ENCODE peak calls at places on chromosomes 2 and 18, in nine cellular contexts. A is AG09309, X is dorsolateral prefrontal cortex, B is neural progenitor cell, K is pancreas, T is OCI-LY7, C is psoas muscle, Q is coronary artery, R is heart left ventricle. D is an unnamed sample.

GRCh38 chr2:12293868-12294267 is 422.9 kb upstream of the TRIB2 start:
- DNase-seq in C (no peak), B (no peak), R (no peak), X (no peak), Q (no peak), K (no peak), T (no peak), A (no peak), D (no peak)

GRCh38 chr18:49026501-49027378 is 76.0 kb upstream of the SMAD7 start:
- DNase-seq in K (no peak), B (no peak), T (no peak), X (no peak), C (peak), R (no peak), Q (peak), A (no peak), D (no peak)

GRCh38 chr2:94875820-94876522 is 4.7 kb downstream of the TEKT4 start:
- DNase-seq in X (no peak), C (no peak), T (no peak), R (no peak), A (no peak), Q (no peak), K (peak), B (no peak), D (no peak)

GRCh38 chr18:4224031-4224704 is 230.9 kb downstream of the DLGAP1 start:
- DNase-seq in X (no peak), K (no peak), B (no peak), A (no peak), T (no peak), R (no peak), C (peak), Q (no peak), D (no peak)

GRCh38 chr18:58393295-58393694 is 235.6 kb downstream of the ALPK2 start:
- DNase-seq in A (no peak), Q (no peak), K (no peak), X (no peak), T (no peak), R (no peak), B (no peak), C (no peak), D (no peak)

GRCh38 chr2:46376586-46377286 is 79.5 kb downstream of the EPAS1 start:
- DNase-seq in A (no peak), Q (peak), R (no peak), T (no peak), B (no peak), X (no peak), K (no peak), C (no peak), D (no peak)

GRCh38 chr2:129240061-129240460 is 739.4 kb upstream of the RAB6C start:
- DNase-seq in K (no peak), T (no peak), B (no peak), X (no peak), A (no peak), Q (no peak), C (no peak), R (no peak), D (no peak)

GRCh38 chr18:69944434-69944833 is 3.2 kb downstream of the CD226 start:
- DNase-seq in X (no peak), T (no peak), A (no peak), K (no peak), C (no peak), Q (no peak), R (no peak), B (no peak), D (no peak)

GRCh38 chr2:86584164-86584913 is 21.1 kb upstream of the CHMP3 start:
- DNase-seq in R (no peak), B (no peak), X (no peak), K (no peak), Q (no peak), C (no peak), T (no peak), A (peak), D (no peak)

GRCh38 chr2:212683346-212683745 is 144.7 kb upstream of the ERBB4 start:
- DNase-seq in C (no peak), X (no peak), T (no peak), B (no peak), R (no peak), A (no peak), K (no peak), Q (no peak), D (no peak)

GRCh38 chr2:45505138-45505537 is 105.9 kb downstream of the SRBD1 start:
- DNase-seq in A (no peak), Q (no peak), B (peak), K (no peak), R (no peak), T (no peak), X (no peak), C (no peak), D (no peak)

GRCh38 chr2:44016282-44016681 is 20.5 kb upstream of the LRPPRC start:
- DNase-seq in A (no peak), C (no peak), X (no peak), B (peak), T (peak), K (no peak), R (peak), Q (no peak), D (no peak)

GRCh38 chr2:197304556-197305011 is 6.0 kb downstream of the ANKRD44 start:
- DNase-seq in B (no peak), A (no peak), K (no peak), R (no peak), Q (no peak), C (no peak), X (no peak), T (peak), D (no peak)

GRCh38 chr2:157488877-157489276 is 45.0 kb upstream of the CYTIP start:
- DNase-seq in R (no peak), B (no peak), A (no peak), Q (no peak), K (peak), X (no peak), C (no peak), T (no peak), D (no peak)

GRCh38 chr2:235378261-235378660 is 115.6 kb upstream of the AGAP1 start:
- DNase-seq in C (no peak), T (no peak), X (no peak), A (no peak), K (no peak), B (no peak), Q (no peak), R (no peak), D (no peak)

GRCh38 chr18:67243799-67244587 is 272.5 kb downstream of the DSEL start:
- DNase-seq in A (no peak), K (no peak), X (no peak), Q (no peak), R (no peak), C (no peak), B (no peak), T (no peak), D (no peak)

GRCh38 chr2:168633895-168634294 is 168.5 kb upstream of the NOSTRIN start:
- DNase-seq in X (no peak), Q (no peak), T (no peak), A (no peak), K (no peak), R (no peak), B (no peak), C (no peak), D (no peak)

GRCh38 chr2:168632733-168633132 is 169.7 kb upstream of the NOSTRIN start:
- DNase-seq in B (peak), T (no peak), X (no peak), A (no peak), R (peak), C (no peak), K (no peak), Q (no peak), D (no peak)

GRCh38 chr2:168635065-168635577 is 167.3 kb upstream of the NOSTRIN start:
- DNase-seq in C (peak), Q (no peak), K (no peak), X (peak), T (no peak), A (no peak), B (peak), R (peak), D (peak)

GRCh38 chr2:168639024-168639423 is 163.4 kb upstream of the NOSTRIN start:
- DNase-seq in X (no peak), T (no peak), B (no peak), Q (no peak), K (no peak), A (no peak), R (no peak), C (no peak), D (no peak)

GRCh38 chr2:168633200-168633599 is 169.2 kb upstream of the NOSTRIN start:
- DNase-seq in X (no peak), K (no peak), B (no peak), R (no peak), C (no peak), A (no peak), T (no peak), Q (no peak), D (no peak)
- H3K4me3 ChIP-seq in X (no peak), K (no peak), B (no peak), R (no peak), C (no peak), A (no peak), T (no peak), Q (peak), D (no peak)

DNA sequence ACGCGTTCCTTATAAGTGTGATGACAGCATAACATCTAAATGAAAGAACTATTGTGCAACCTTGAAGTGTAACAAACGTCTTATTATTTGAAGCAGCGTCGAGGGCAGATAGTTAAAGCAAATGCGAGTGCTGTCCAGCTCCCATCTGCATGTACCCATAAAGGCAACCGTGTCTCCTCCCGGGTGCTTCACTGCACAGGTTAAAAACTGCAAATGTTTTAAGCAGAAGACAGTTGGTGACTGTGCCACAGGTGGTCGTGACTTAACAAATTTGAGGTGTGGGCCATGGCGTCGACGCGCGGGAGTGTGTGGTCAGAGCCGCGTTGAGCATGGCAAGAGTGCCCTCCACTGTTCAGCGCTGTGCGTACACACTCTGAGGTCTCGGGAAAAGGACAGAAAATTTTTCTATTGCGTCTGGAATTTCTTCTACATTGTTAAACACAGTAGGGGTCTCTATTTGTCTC is 6.4 kb downstream of the SALL3 start:
- DNase-seq in K (no peak), C (no peak), R (no peak), A (no peak), T (peak), B (peak), Q (no peak), X (peak), D (no peak)
- TF ChIP-seq CTCF in K (peak), C (no peak), R (peak), A (peak), T (peak), B (peak), Q (no peak), X (peak), D (no peak)

DNA sequence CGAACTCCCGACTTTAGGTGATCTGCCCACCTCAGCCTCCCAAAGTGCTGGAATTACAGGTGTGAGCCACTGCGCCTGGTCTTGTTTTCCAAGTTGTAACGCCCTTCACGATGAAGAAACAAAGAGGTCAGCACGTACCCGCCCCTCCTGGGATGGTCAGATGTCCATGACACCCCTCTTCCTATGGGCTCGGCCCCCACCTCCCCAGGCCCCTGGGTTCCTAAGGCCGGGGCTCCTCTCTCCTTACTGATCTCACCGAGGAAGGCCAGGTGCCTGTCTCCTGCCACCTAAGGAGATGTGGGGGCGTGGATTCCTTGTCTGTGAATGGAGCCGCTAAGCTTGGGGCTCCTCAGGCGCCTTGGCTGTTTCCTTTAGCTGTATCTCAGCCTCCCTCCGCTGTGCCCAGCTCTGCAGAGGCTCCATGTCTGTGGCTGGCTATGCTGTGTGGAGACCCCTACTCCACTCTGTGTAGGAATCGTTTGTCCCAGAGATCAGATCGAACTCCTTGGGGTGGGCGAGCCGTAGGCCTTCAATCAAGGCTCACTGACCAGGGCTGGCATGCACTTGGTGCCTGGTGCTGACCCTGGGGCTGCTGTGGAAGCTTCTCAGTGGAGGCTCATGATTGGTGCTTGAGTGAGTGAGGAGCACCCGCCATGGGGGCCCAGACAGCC is 8.8 kb downstream of the COLEC11 start:
- DNase-seq in X (no peak), R (no peak), B (no peak), Q (peak), C (no peak), A (no peak), T (no peak), K (no peak), D (no peak)
- H3K4me3 ChIP-seq in X (no peak), R (no peak), B (no peak), Q (no peak), C (no peak), A (no peak), T (no peak), K (no peak), D (no peak)

GRCh38 chr2:153864022-153864421 is 7.7 kb upstream of the GALNT13 start:
- DNase-seq in C (no peak), T (no peak), K (no peak), Q (no peak), R (no peak), B (peak), X (no peak), A (no peak), D (no peak)
- TF ChIP-seq CTCF in C (no peak), T (no peak), K (no peak), Q (no peak), R (no peak), B (no peak), X (no peak), A (no peak), D (no peak)

GRCh38 chr2:121804340-121804739 is 48.9 kb downstream of the TSN start:
- DNase-seq in R (no peak), T (peak), X (no peak), B (no peak), A (no peak), Q (no peak), C (no peak), K (no peak), D (no peak)

GRCh38 chr2:121803503-121803902 is 48.1 kb downstream of the TSN start:
- DNase-seq in X (no peak), B (no peak), A (no peak), K (no peak), R (no peak), Q (no peak), C (no peak), T (peak), D (no peak)

GRCh38 chr2:121801916-121802315 is 46.5 kb downstream of the TSN start:
- DNase-seq in T (no peak), K (no peak), Q (no peak), C (no peak), R (no peak), A (no peak), B (no peak), X (no peak), D (no peak)

GRCh38 chr2:121805767-121806145 is 50.3 kb downstream of the TSN start:
- DNase-seq in K (no peak), X (no peak), T (no peak), C (no peak), A (no peak), B (no peak), R (no peak), Q (no peak), D (no peak)

DNA sequence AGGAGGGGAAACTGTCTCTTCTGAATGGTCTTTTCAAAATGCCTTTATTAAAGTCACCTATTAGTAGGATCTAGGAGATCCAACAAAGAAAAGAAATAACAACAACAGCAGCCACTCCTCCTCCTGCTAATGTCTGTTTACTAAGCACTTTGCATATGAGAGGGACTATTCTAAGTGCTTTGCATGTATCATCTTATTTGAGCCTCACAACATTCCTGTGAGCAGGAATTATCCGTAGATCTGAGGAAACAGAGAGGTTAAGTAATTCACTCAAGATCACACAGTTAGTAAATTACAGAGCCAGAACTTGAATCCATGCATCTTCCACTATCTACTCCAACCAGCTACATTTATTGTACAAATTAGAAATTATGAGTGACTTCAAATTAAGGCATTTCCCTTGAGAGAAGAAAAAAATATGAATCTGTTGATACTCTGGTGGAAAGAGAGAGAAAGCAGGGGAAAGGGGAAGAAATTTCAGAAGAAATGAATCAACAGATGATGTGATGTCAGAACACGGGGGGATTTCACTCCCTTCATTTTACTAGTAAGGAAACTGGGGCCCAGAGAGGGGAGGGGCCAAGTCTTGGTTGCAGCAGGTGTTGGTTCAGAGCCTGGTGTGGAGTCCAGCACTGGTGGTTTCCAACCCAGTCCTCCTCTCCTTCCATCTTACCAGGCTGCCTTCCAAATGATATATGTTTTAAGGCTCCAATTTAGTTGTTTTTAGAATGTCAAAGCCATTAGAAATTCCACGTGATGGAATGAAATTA is 49.7 kb downstream of the TSN start:
- DNase-seq in T (peak), A (no peak), R (no peak), B (no peak), K (no peak), Q (no peak), X (no peak), C (no peak), D (no peak)
- H3K4me3 ChIP-seq in T (peak), A (no peak), R (no peak), B (no peak), K (no peak), Q (no peak), X (no peak), C (no peak), D (no peak)

GRCh38 chr18:75854174-75854573 is 426.7 kb upstream of the SMIM21 start:
- DNase-seq in Q (no peak), C (no peak), R (no peak), K (no peak), X (no peak), A (no peak), B (peak), T (peak), D (no peak)
- TF ChIP-seq CTCF in Q (no peak), C (peak), R (no peak), K (no peak), X (peak), A (no peak), B (peak), T (peak), D (no peak)

DNA sequence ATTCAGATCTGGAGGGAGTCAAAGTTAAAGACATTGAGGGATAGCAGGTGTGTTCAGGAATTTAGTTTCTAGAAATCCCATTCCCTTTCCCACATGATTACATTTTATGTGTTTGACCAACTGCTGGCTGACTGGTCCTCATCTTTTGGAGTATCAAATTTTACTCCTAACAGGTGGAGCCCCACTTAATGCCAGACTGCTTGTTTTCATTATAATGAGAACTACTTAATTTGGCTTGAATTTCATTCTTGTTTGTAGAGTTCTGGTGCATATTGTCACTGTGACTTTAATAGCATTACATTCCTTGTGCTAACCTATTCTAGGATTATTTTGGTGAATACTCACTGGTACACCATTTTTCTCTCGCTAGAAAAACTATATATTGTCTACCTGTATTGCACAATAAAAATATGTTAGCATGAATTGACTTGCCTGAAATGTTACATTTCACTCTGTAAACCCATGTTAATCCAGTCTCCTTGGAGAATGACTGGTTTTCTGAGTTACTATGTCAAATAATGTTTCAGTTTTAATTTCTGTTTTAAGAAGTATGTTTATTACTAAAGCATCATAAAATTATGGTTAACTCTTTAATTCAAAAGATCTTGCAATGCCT is 98.2 kb downstream of the TANC1 start:
- DNase-seq in A (no peak), Q (no peak), R (no peak), T (no peak), K (no peak), X (no peak), B (no peak), C (no peak), D (no peak)
- H3K4me3 ChIP-seq in A (no peak), Q (no peak), R (no peak), T (no peak), K (no peak), X (no peak), B (no peak), C (no peak), D (no peak)